ENCODE peak calls at places on chromosomes 5 and 9, in seven cellular contexts. Y, U, P, L, K, D and G are unnamed samples.
A peak's percentile ranks its signal among the peaks of the same experiment; 100 is the strongest.

GRCh38 chr9:37958154-37958553 is 54.2 kb upstream of the SLC25A51 start:
- DNase-seq in Y (no peak), U (no peak), P (no peak), L (no peak), K (no peak), D (no peak), G (no peak)

GRCh38 chr5:96977228-96977627 is 41.3 kb downstream of the LNPEP start:
- DNase-seq in Y (no peak), U (no peak), P (no peak), L (no peak), K (no peak), D (no peak), G (no peak)

GRCh38 chr5:84550222-84550621 is 165.5 kb upstream of the EDIL3 start:
- DNase-seq in Y (no peak), U (no peak), P (no peak), L (no peak), K (no peak), D (no peak), G (no peak)

GRCh38 chr5:40572947-40573346 is 106.8 kb upstream of the PTGER4 start:
- DNase-seq in Y (no peak), U (no peak), P (no peak), L (no peak), K (no peak), D (peak; percentile 67), G (no peak)

GRCh38 chr9:123174887-123175518 is 93.4 kb downstream of the STRBP start:
- DNase-seq in Y (no peak), U (no peak), P (no peak), L (no peak), K (no peak), D (no peak), G (peak; percentile 83)

GRCh38 chr9:89009049-89009840 is 18.0 kb downstream of the S1PR3 start:
- DNase-seq in Y (no peak), U (no peak), P (no peak), L (no peak), K (no peak), D (no peak), G (no peak)

GRCh38 chr5:142587354-142587965 is 98.4 kb downstream of the FGF1 start:
- DNase-seq in Y (no peak), U (peak; percentile 53), P (no peak), L (no peak), K (peak; percentile 57), D (peak; percentile 56), G (peak; percentile 54)

GRCh38 chr9:130962418-130963316 is 23.6 kb upstream of the FIBCD1 start:
- DNase-seq in Y (peak; percentile 82), U (no peak), P (no peak), L (no peak), K (peak; percentile 67), D (peak; percentile 92), G (no peak)

GRCh38 chr5:89668821-89669220 is 740.7 kb downstream of the CETN3 start:
- DNase-seq in Y (no peak), U (no peak), P (no peak), L (no peak), K (no peak), D (no peak), G (no peak)

GRCh38 chr5:52859619-52860018 is 71.9 kb downstream of the ITGA1 start:
- DNase-seq in Y (no peak), U (no peak), P (no peak), L (no peak), K (no peak), D (peak; percentile 94), G (no peak)

GRCh38 chr5:141913560-141913959 is 10.1 kb upstream of the DELE1 start:
- DNase-seq in Y (no peak), U (no peak), P (no peak), L (no peak), K (no peak), D (no peak), G (no peak)

GRCh38 chr5:170330568-170331054 is 33.0 kb upstream of the LCP2 start:
- DNase-seq in Y (no peak), U (no peak), P (no peak), L (no peak), K (no peak), D (no peak), G (no peak)

GRCh38 chr9:72996106-72996505 is 43.3 kb upstream of the ALDH1A1 start:
- DNase-seq in Y (no peak), U (no peak), P (no peak), L (no peak), K (no peak), D (no peak), G (no peak)

GRCh38 chr9:99820330-99821186 is 1.1 kb upstream of the NR4A3 start:
- DNase-seq in Y (no peak), U (no peak), P (no peak), L (peak; percentile 33), K (no peak), D (peak; percentile 71), G (peak; percentile 69)

GRCh38 chr5:74067748-74068541 is 441.9 kb downstream of the ARHGEF28 start:
- DNase-seq in Y (no peak), U (no peak), P (no peak), L (no peak), K (no peak), D (no peak), G (no peak)

GRCh38 chr5:142782976-142783539 is 12.9 kb downstream of the ARHGAP26 start:
- DNase-seq in Y (no peak), U (no peak), P (no peak), L (no peak), K (no peak), D (no peak), G (no peak)

GRCh38 chr5:40879163-40879942 is 29.9 kb upstream of the C7 start:
- DNase-seq in Y (peak; percentile 8), U (no peak), P (no peak), L (no peak), K (no peak), D (no peak), G (peak; percentile 6)

GRCh38 chr9:9913276-9913832 is 699.4 kb downstream of the PTPRD start:
- DNase-seq in Y (peak; percentile 40), U (no peak), P (no peak), L (no peak), K (no peak), D (no peak), G (no peak)

GRCh38 chr5:68033961-68034581 is 181.5 kb upstream of the PIK3R1 start:
- DNase-seq in Y (no peak), U (no peak), P (no peak), L (no peak), K (peak; percentile 61), D (peak; percentile 72), G (no peak)

GRCh38 chr5:17233488-17233887 is 16.1 kb downstream of the BASP1 start:
- DNase-seq in Y (no peak), U (no peak), P (no peak), L (no peak), K (no peak), D (no peak), G (no peak)

GRCh38 chr5:16978296-16978695 is 42.2 kb upstream of the MYO10 start:
- DNase-seq in Y (no peak), U (no peak), P (no peak), L (no peak), K (no peak), D (no peak), G (no peak)

GRCh38 chr9:125745682-125746016 is 1.5 kb upstream of the PBX3 start:
- DNase-seq in Y (no peak), U (no peak), P (no peak), L (no peak), K (no peak), D (no peak), G (no peak)

GRCh38 chr9:35914307-35914807 is 5.1 kb downstream of the SPAAR start:
- DNase-seq in Y (peak; percentile 37), U (no peak), P (no peak), L (no peak), K (peak; percentile 21), D (no peak), G (peak; percentile 37)

GRCh38 chr5:54659651-54660050 is 142.1 kb downstream of the SNX18 start:
- DNase-seq in Y (no peak), U (no peak), P (no peak), L (no peak), K (no peak), D (no peak), G (no peak)

GRCh38 chr5:67677422-67677970 is 480.9 kb upstream of the CD180 start:
- DNase-seq in Y (no peak), U (no peak), P (no peak), L (no peak), K (peak; percentile 2), D (no peak), G (no peak)

GRCh38 chr5:142295084-142295758 is 29.6 kb downstream of the SPRY4 start:
- DNase-seq in Y (no peak), U (peak; percentile 37), P (no peak), L (no peak), K (no peak), D (peak; percentile 71), G (no peak)

GRCh38 chr9:136544549-136545064 is 1.2 kb downstream of the NOTCH1 start:
- DNase-seq in Y (no peak), U (no peak), P (peak; percentile 54), L (peak; percentile 37), K (peak; percentile 61), D (no peak), G (peak; percentile 66)

GRCh38 chr9:32587901-32588300 is 14.9 kb upstream of the NDUFB6 start:
- DNase-seq in Y (no peak), U (no peak), P (no peak), L (no peak), K (no peak), D (no peak), G (no peak)

GRCh38 chr5:156956321-156956720 is 6.7 kb downstream of the TIMD4 start:
- DNase-seq in Y (no peak), U (no peak), P (no peak), L (no peak), K (no peak), D (no peak), G (no peak)

GRCh38 chr5:33235824-33236223 is 204.9 kb upstream of the TARS1 start:
- DNase-seq in Y (no peak), U (no peak), P (no peak), L (no peak), K (no peak), D (no peak), G (no peak)

GRCh38 chr9:13023498-13023897 is 248.7 kb downstream of the LURAP1L start:
- DNase-seq in Y (no peak), U (no peak), P (no peak), L (no peak), K (no peak), D (peak; percentile 34), G (no peak)

GRCh38 chr5:82754759-82755158 is 322.4 kb downstream of the TMEM167A start:
- DNase-seq in Y (no peak), U (no peak), P (no peak), L (no peak), K (no peak), D (no peak), G (no peak)

GRCh38 chr5:150350524-150351344 is 6.8 kb upstream of the TCOF1 start:
- DNase-seq in Y (peak; percentile 68), U (peak; percentile 88), P (peak; percentile 29), L (peak; percentile 28), K (peak; percentile 84), D (peak; percentile 61), G (peak; percentile 81)

GRCh38 chr9:34986541-34987047 is 3.0 kb upstream of the DNAJB5 start:
- DNase-seq in Y (no peak), U (peak; percentile 37), P (peak; percentile 57), L (no peak), K (no peak), D (no peak), G (peak; percentile 62)

GRCh38 chr9:76162109-76162730 is 232.0 kb downstream of the RFK start:
- DNase-seq in Y (no peak), U (no peak), P (no peak), L (no peak), K (no peak), D (peak; percentile 16), G (no peak)

GRCh38 chr5:135660826-135661555 is 82.2 kb upstream of the CXCL14 start:
- DNase-seq in Y (peak; percentile 57), U (no peak), P (no peak), L (no peak), K (no peak), D (no peak), G (no peak)

GRCh38 chr9:136007906-136008692 is 46.9 kb upstream of the UBAC1 start:
- DNase-seq in Y (peak; percentile 67), U (no peak), P (no peak), L (no peak), K (no peak), D (peak; percentile 69), G (no peak)

GRCh38 chr5:142900926-142901325 is 130.7 kb downstream of the ARHGAP26 start:
- DNase-seq in Y (no peak), U (no peak), P (no peak), L (no peak), K (no peak), D (peak; percentile 54), G (no peak)